ENCODE peak calls at places on chromosomes 12 and 14, in seven cellular contexts. U is IMR-90, O is A549, I is HepG2, F is K562, B is H1, G is GM12878. W is an unnamed sample.

GRCh38 chr14:23093993-23094665 is 807 bp downstream of the ACIN1 start:
- DNase-seq in U (no peak), O (peak; percentile 90), I (no peak), F (no peak), B (no peak), G (no peak), W (no peak)

GRCh38 chr12:15336772-15337553 is 14.7 kb downstream of the PTPRO start:
- DNase-seq in U (peak; percentile 53), O (no peak), I (no peak), F (no peak), B (no peak), G (no peak), W (no peak)

GRCh38 chr14:81164167-81164774 is 56.5 kb downstream of the GTF2A1 start:
- DNase-seq in U (peak; percentile 77), O (peak; percentile 55), I (peak; percentile 78), F (peak; percentile 63), B (peak; percentile 77), G (peak; percentile 48), W (peak; percentile 83)

GRCh38 chr12:6267007-6267721 is 43.3 kb upstream of the PLEKHG6 start:
- DNase-seq in U (peak; percentile 75), O (no peak), I (no peak), F (no peak), B (no peak), G (no peak), W (no peak)

GRCh38 chr14:99774526-99775307 is 18.5 kb upstream of the EML1 start:
- DNase-seq in U (peak; percentile 52), O (no peak), I (no peak), F (no peak), B (no peak), G (no peak), W (no peak)

GRCh38 chr12:31944299-31944698 is 14.9 kb upstream of the RESF1 start:
- DNase-seq in U (peak; percentile 6), O (no peak), I (no peak), F (no peak), B (no peak), G (no peak), W (no peak)

GRCh38 chr12:6950944-6951540 is at the start of gene PTPN6:
- DNase-seq in U (no peak), O (no peak), I (no peak), F (no peak), B (no peak), G (no peak), W (no peak)

GRCh38 chr14:67725171-67725570 is 23.5 kb downstream of the RDH12 start:
- DNase-seq in U (no peak), O (no peak), I (no peak), F (no peak), B (no peak), G (no peak), W (no peak)

DNA sequence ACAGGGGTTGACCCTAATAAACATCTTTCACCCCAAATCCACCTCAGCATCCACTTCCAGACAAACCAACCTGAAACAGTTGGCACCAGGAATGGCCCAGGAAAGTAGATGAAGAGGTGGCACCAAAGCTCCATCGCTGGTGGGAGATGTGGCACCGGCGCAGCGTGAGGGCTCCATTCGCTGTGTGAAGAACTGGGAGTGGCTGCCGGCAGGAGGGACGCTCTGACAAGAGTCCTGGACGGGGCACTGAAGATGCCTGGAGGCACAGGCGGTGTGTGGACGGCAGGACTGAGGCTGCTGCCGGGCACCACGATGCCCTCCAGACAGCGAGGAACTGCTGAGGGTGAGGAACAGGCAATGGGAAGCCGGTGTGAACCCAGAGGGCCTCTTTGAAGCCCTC is 29.3 kb downstream of the DIO3 start:
- DNase-seq in U (no peak), O (no peak), I (no peak), F (no peak), B (peak; percentile 28), G (no peak), W (no peak)
- TF ChIP-seq CEBPB in U (no peak), O (no peak), I (no peak), F (no peak), B (no peak), G (no peak), W (no peak)

GRCh38 chr12:111768159-111768895 is 1.6 kb downstream of the ALDH2 start:
- DNase-seq in U (no peak), O (no peak), I (no peak), F (no peak), B (no peak), G (no peak), W (no peak)
- TF ChIP-seq CEBPB in U (no peak), O (no peak), I (no peak), F (no peak), B (no peak), G (no peak), W (no peak)

GRCh38 chr14:24366375-24366663 is 1.7 kb upstream of the NFATC4 start:
- DNase-seq in U (no peak), O (no peak), I (no peak), F (no peak), B (no peak), G (no peak), W (no peak)

GRCh38 chr14:24368215-24368561 is 204 bp downstream of the NFATC4 start:
- DNase-seq in U (no peak), O (no peak), I (no peak), F (no peak), B (peak; percentile 78), G (no peak), W (no peak)

GRCh38 chr14:24366664-24367505 is 1.1 kb upstream of the NFATC4 start:
- DNase-seq in U (peak; percentile 89), O (peak; percentile 43), I (peak; percentile 92), F (peak; percentile 66), B (peak; percentile 94), G (peak; percentile 34), W (peak; percentile 97)

GRCh38 chr14:24368562-24369252 is 723 bp downstream of the NFATC4 start:
- DNase-seq in U (peak; percentile 74), O (no peak), I (no peak), F (peak; percentile 42), B (peak; percentile 83), G (no peak), W (no peak)

DNA sequence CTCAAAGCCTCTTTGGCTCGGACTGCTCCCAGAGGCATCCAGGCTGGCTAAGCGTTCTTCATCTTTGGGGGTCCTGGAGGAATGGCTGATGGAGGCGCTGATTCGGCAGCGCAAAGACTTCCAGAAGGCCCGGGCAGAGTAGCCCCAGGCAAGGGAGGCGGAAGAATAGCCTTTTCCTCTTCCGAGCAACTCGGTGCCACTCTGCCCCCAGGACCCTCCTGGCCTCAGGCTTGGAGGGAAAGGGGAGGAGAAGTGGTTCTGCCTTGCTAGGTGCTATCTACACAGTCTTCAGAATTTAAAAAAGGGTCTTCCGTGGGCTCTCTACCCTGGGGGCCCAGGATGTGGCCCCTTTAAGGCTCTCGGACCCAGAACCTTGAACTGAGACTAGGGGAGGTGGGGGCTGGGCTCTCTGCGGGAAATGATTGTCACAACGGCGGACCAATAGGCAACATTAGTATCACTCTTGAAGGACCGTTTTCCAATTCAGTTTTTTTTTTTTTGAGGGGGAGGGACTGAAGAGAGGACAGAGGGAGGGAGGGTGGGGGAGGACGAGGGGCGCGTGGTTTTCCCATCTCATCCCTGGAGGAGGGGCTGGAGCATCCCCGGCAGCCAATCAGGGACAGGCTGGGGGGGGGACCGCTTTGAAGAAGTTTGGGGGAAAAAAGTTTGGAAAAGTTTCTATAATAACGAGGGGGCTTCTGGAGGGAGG is at the start of gene NFATC4:
- DNase-seq in U (peak; percentile 96), O (no peak), I (peak; percentile 54), F (peak; percentile 76), B (peak; percentile 88), G (no peak), W (peak; percentile 81)
- TF ChIP-seq CEBPB in U (no peak), O (no peak), I (no peak), F (no peak), B (no peak), G (no peak), W (no peak)

GRCh38 chr12:96193725-96194571 is at the start of gene ELK3:
- DNase-seq in U (peak; percentile 72), O (peak; percentile 56), I (peak; percentile 50), F (peak; percentile 77), B (peak; percentile 61), G (no peak), W (no peak)
- TF ChIP-seq CEBPB in U (no peak), O (no peak), I (no peak), F (no peak), B (no peak), G (no peak), W (no peak)

GRCh38 chr12:64673490-64674169 is 63.3 kb downstream of the RASSF3 start:
- DNase-seq in U (peak; percentile 19), O (no peak), I (peak; percentile 32), F (no peak), B (no peak), G (no peak), W (no peak)

GRCh38 chr12:64674367-64674922 is 64.2 kb downstream of the RASSF3 start:
- DNase-seq in U (no peak), O (no peak), I (no peak), F (no peak), B (no peak), G (no peak), W (no peak)

GRCh38 chr12:64671682-64672081 is 61.4 kb downstream of the RASSF3 start:
- DNase-seq in U (no peak), O (no peak), I (no peak), F (no peak), B (no peak), G (no peak), W (no peak)

GRCh38 chr12:64670856-64671639 is 60.8 kb downstream of the RASSF3 start:
- DNase-seq in U (peak; percentile 69), O (no peak), I (no peak), F (no peak), B (no peak), G (no peak), W (peak; percentile 59)

DNA sequence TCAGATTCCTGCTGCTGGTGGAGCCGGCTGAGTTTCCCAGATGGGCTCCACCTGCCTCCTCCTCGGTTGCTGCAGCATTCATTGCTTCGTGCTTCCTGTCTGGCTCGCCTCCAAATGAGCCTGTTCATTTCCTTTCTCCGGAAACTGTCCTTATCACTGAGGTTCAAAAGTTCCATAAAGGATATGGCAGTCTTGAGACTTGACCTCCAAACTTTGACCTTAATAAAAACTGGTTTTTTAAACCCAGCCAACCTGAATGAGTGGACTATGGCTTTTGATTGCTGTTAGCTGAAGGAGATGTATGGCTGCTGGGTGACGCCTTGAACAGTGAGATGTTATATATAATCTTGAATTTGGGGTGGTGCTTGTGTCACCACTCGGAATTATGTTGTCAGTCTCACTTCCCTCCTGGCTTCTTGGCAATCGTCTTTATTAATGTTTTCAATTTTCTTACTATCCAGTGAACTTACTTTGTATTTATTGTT is 62.7 kb downstream of the RASSF3 start:
- DNase-seq in U (peak; percentile 66), O (no peak), I (peak; percentile 76), F (peak; percentile 64), B (no peak), G (no peak), W (peak; percentile 56)
- TF ChIP-seq CEBPB in U (no peak), O (no peak), I (no peak), F (no peak), B (no peak), G (no peak), W (peak; percentile 41)

DNA sequence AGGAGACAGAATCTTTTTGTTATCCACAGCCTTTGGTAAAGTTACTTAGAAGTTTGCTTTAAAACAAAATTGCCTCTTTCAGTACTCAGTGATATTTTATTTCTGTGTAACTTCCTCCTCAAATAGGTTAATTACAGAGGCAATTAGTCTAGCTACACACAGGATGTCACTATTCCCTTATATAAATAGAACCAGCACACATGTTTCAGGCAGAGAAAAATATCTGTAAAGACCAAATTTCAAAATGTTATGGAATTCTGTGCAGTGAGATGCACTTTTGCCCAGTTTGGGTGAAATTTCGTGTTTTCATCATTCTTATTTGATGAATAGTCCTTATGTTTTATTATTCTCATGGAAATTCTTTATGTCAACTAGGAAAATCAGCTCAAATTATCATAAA is 410.6 kb upstream of the SOX5 start:
- DNase-seq in U (peak; percentile 10), O (no peak), I (no peak), F (no peak), B (no peak), G (no peak), W (no peak)
- TF ChIP-seq CEBPB in U (no peak), O (no peak), I (no peak), F (no peak), B (no peak), G (no peak), W (no peak)